ENCODE peak calls at places on chromosomes 7 and 10, in six cellular contexts. U is hepatocyte, J is cardiac muscle cell, E is lower lobe of right lung, O is transverse colon, N is upper lobe of right lung. G is an unnamed sample.

GRCh38 chr10:1548596-1548995 is 188.7 kb downstream of the ADARB2 start:
- DNase-seq in U (no peak), J (no peak), E (no peak), O (no peak), N (no peak), G (no peak)

GRCh38 chr7:71473366-71473967 is 341.5 kb downstream of the GALNT17 start:
- DNase-seq in U (no peak), J (no peak), E (no peak), O (no peak), N (no peak), G (no peak)

GRCh38 chr10:602391-603005 is 87.0 kb downstream of the DIP2C start:
- DNase-seq in U (no peak), J (no peak), E (no peak), O (no peak), N (peak), G (peak)

GRCh38 chr10:97849491-97850402 is at the start of gene GOLGA7B:
- DNase-seq in U (peak), J (peak), E (peak), O (peak), N (peak), G (peak)

GRCh38 chr7:135774284-135774683 is 25.7 kb upstream of the FAM180A start:
- DNase-seq in U (peak), J (peak), E (no peak), O (peak), N (no peak), G (no peak)

GRCh38 chr7:36153571-36154097 is 580 bp downstream of the EEPD1 start:
- DNase-seq in U (no peak), J (peak), E (peak), O (no peak), N (peak), G (peak)

GRCh38 chr7:25215694-25216335 is 12.5 kb downstream of the NPVF start:
- DNase-seq in U (no peak), J (no peak), E (no peak), O (no peak), N (no peak), G (no peak)

GRCh38 chr10:69123306-69123746 is 652 bp upstream of the VPS26A start:
- DNase-seq in U (peak), J (peak), E (no peak), O (peak), N (no peak), G (peak)

GRCh38 chr7:134548877-134549276 is at the start of gene AKR1B15:
- DNase-seq in U (no peak), J (peak), E (no peak), O (no peak), N (no peak), G (no peak)

GRCh38 chr10:101289541-101289940 is 60.3 kb upstream of the LBX1 start:
- DNase-seq in U (no peak), J (no peak), E (peak), O (no peak), N (no peak), G (peak)

GRCh38 chr10:21534611-21535493 is 820 bp downstream of the MLLT10 start:
- DNase-seq in U (peak), J (peak), E (peak), O (peak), N (peak), G (peak)

GRCh38 chr7:124072603-124073324 is 39.9 kb upstream of the TMEM229A start:
- DNase-seq in U (peak), J (peak), E (no peak), O (no peak), N (no peak), G (no peak)

GRCh38 chr7:148153611-148154010 is 437.0 kb upstream of the C7orf33 start:
- DNase-seq in U (no peak), J (peak), E (peak), O (peak), N (peak), G (peak)

GRCh38 chr7:103929808-103930415 is 59.5 kb downstream of the RELN start:
- DNase-seq in U (no peak), J (no peak), E (no peak), O (no peak), N (no peak), G (no peak)

GRCh38 chr7:137970263-137970975 is 31.5 kb downstream of the CREB3L2 start:
- DNase-seq in U (peak), J (peak), E (no peak), O (peak), N (no peak), G (peak)

GRCh38 chr7:23462846-23463245 is 7.4 kb downstream of the IGF2BP3 start:
- DNase-seq in U (peak), J (peak), E (no peak), O (no peak), N (no peak), G (no peak)

GRCh38 chr10:127990846-127991542 is 84.1 kb downstream of the PTPRE start:
- DNase-seq in U (peak), J (peak), E (no peak), O (no peak), N (peak), G (peak)

GRCh38 chr7:103928581-103928980 is 60.9 kb downstream of the RELN start:
- DNase-seq in U (no peak), J (no peak), E (no peak), O (no peak), N (no peak), G (no peak)

GRCh38 chr7:104981671-104982036 is 32.4 kb upstream of the KMT2E start:
- DNase-seq in U (no peak), J (no peak), E (no peak), O (no peak), N (no peak), G (no peak)

GRCh38 chr7:27377988-27378387 is 135.4 kb downstream of the EVX1 start:
- DNase-seq in U (no peak), J (no peak), E (no peak), O (no peak), N (no peak), G (no peak)

GRCh38 chr7:16660702-16661464 is 14.9 kb downstream of the BZW2 start:
- DNase-seq in U (peak), J (peak), E (no peak), O (no peak), N (no peak), G (no peak)

GRCh38 chr7:46139079-46139478 is 218.0 kb upstream of the IGFBP3 start:
- DNase-seq in U (peak), J (peak), E (no peak), O (no peak), N (no peak), G (no peak)

GRCh38 chr10:110425684-110426293 is 71.9 kb upstream of the DUSP5 start:
- DNase-seq in U (no peak), J (peak), E (no peak), O (no peak), N (no peak), G (no peak)

GRCh38 chr10:110566472-110567200 is 859 bp upstream of the SMC3 start:
- DNase-seq in U (no peak), J (no peak), E (no peak), O (no peak), N (no peak), G (no peak)

GRCh38 chr10:91745086-91745831 is 53.0 kb upstream of the TNKS2 start:
- DNase-seq in U (peak), J (peak), E (no peak), O (no peak), N (no peak), G (no peak)

GRCh38 chr10:9634466-9634865 is 1383.2 kb upstream of the CELF2 start:
- DNase-seq in U (no peak), J (peak), E (no peak), O (no peak), N (no peak), G (no peak)

GRCh38 chr7:116258734-116259133 is 48.4 kb downstream of the TES start:
- DNase-seq in U (peak), J (peak), E (no peak), O (no peak), N (no peak), G (no peak)

GRCh38 chr7:1742555-1743303 is 72.7 kb downstream of the ELFN1 start:
- DNase-seq in U (peak), J (peak), E (no peak), O (peak), N (no peak), G (no peak)

DNA sequence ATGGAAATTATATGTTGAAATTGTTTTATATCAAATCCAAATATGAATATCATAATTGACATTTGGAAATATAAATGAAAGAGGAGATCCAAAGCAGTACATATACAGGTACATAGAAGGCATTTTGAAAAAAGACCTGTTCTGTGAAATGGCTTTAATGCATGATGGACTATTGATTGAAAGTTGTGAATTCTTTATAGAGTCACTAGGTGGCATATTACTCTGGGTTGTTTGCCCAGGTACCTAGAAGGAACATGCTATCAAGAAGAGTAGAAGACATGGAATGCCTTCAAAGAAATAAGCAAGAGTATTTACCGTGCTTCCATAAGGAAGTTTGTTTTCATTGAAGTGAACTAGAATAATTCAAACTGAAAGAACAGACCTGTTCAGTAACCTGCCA is 160.0 kb upstream of the ANK3 start:
- DNase-seq in U (peak), J (peak), E (no peak), O (no peak), N (no peak), G (no peak)
- TF ChIP-seq CTCF in U (peak), J (peak), E (peak), O (peak), N (peak), G (no peak)

GRCh38 chr10:49107111-49107889 is 8.0 kb downstream of the VSTM4 start:
- DNase-seq in U (no peak), J (no peak), E (no peak), O (no peak), N (no peak), G (no peak)

GRCh38 chr10:49106451-49106850 is 8.9 kb downstream of the VSTM4 start:
- DNase-seq in U (no peak), J (peak), E (no peak), O (no peak), N (no peak), G (no peak)

GRCh38 chr10:49104323-49104722 is 11.0 kb downstream of the VSTM4 start:
- DNase-seq in U (no peak), J (no peak), E (no peak), O (no peak), N (peak), G (no peak)

GRCh38 chr10:49103761-49104160 is 11.6 kb downstream of the VSTM4 start:
- DNase-seq in U (no peak), J (no peak), E (no peak), O (no peak), N (peak), G (no peak)

GRCh38 chr10:49105076-49105475 is 10.2 kb downstream of the VSTM4 start:
- DNase-seq in U (no peak), J (no peak), E (no peak), O (no peak), N (no peak), G (no peak)
- H3K27ac ChIP-seq in U (no peak), J (no peak), E (no peak), O (no peak), N (no peak), G (no peak)

DNA sequence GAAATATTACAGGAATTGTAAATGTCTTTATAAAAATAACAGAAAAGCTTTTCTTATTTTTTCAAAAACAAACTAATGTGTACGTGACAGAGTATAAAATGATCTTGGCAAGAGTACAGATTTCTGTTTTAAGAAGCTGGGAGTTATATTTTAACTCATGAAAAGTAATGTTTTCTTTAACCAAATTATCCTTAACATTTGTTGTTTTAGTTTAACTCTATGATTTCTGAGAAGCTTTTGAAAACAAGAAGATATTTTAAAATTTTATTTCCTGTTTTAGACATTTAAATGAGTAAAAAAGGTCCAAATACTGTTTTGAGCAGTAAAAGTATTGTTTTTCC is 144.6 kb downstream of the HGF start:
- DNase-seq in U (no peak), J (no peak), E (no peak), O (no peak), N (no peak), G (no peak)
- H3K4me3 ChIP-seq in U (no peak), J (no peak), E (no peak), O (no peak), N (no peak), G (no peak)

GRCh38 chr10:129274928-129275474 is 192.0 kb upstream of the MGMT start:
- DNase-seq in U (no peak), J (no peak), E (no peak), O (no peak), N (no peak), G (no peak)
- TF ChIP-seq CTCF in U (no peak), J (no peak), E (no peak), O (no peak), N (no peak), G (no peak)

DNA sequence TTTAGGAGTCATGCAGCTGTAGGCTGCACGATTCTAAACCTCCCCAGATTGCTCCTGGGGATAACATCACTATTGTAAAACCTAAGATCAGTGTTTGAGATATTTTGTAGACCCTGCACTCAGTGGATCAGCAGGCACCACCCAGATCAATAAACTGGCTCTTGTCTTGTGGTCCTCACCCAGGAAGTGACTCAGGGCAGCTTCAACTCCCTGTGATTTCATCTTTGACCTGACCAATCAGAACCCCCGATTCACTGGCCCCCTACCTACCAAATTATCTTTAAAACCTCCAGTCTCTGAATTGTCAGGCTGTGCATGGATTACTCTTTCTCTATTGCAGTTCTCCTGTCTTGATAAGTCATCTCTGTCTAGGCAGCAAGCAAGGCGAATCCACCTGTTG is 25.7 kb downstream of the ARL5B start:
- DNase-seq in U (no peak), J (no peak), E (no peak), O (no peak), N (no peak), G (no peak)
- H3K27ac ChIP-seq in U (no peak), J (no peak), E (no peak), O (no peak), N (no peak), G (no peak)

GRCh38 chr7:13986208-13986607 is 3.3 kb downstream of the ETV1 start:
- DNase-seq in U (no peak), J (no peak), E (no peak), O (no peak), N (no peak), G (no peak)

GRCh38 chr7:13989138-13989943 is at the start of gene ETV1:
- DNase-seq in U (peak), J (peak), E (peak), O (peak), N (peak), G (peak)

GRCh38 chr7:13988765-13989137 is 715 bp downstream of the ETV1 start:
- DNase-seq in U (peak), J (no peak), E (no peak), O (no peak), N (no peak), G (peak)

GRCh38 chr7:13987395-13987794 is 2.1 kb downstream of the ETV1 start:
- DNase-seq in U (no peak), J (no peak), E (no peak), O (no peak), N (no peak), G (no peak)

DNA sequence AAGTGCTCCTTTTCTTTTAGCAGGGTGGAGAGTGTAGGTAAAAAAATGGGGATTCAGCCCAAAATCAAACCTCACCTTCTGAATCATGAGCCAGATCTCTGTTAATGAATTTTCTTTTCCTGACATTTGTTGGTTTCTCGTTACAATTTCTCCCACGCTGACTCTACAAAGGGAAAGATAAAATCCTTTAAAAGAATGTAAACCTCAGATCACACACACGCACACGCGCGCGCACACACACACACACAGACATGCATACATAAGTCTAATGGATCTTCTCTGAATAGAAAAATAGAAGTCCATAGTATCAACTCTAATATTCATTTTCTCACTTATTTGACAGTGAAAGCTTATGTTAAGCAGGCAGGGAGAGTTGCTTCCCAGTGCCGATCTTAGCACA is 1.5 kb downstream of the ETV1 start:
- DNase-seq in U (peak), J (peak), E (no peak), O (no peak), N (no peak), G (no peak)
- H3K4me3 ChIP-seq in U (peak), J (peak), E (peak), O (no peak), N (peak), G (peak)

GRCh38 chr10:15739437-15739970 is 19.8 kb upstream of the ITGA8 start:
- DNase-seq in U (no peak), J (no peak), E (no peak), O (no peak), N (no peak), G (no peak)
- TF ChIP-seq CTCF in U (no peak), J (no peak), E (no peak), O (no peak), N (no peak), G (no peak)

GRCh38 chr7:129037585-129037984 is 17.3 kb downstream of the TNPO3 start:
- DNase-seq in U (no peak), J (no peak), E (no peak), O (no peak), N (no peak), G (no peak)
- H3K27ac ChIP-seq in U (no peak), J (peak), E (no peak), O (no peak), N (no peak), G (no peak)

DNA sequence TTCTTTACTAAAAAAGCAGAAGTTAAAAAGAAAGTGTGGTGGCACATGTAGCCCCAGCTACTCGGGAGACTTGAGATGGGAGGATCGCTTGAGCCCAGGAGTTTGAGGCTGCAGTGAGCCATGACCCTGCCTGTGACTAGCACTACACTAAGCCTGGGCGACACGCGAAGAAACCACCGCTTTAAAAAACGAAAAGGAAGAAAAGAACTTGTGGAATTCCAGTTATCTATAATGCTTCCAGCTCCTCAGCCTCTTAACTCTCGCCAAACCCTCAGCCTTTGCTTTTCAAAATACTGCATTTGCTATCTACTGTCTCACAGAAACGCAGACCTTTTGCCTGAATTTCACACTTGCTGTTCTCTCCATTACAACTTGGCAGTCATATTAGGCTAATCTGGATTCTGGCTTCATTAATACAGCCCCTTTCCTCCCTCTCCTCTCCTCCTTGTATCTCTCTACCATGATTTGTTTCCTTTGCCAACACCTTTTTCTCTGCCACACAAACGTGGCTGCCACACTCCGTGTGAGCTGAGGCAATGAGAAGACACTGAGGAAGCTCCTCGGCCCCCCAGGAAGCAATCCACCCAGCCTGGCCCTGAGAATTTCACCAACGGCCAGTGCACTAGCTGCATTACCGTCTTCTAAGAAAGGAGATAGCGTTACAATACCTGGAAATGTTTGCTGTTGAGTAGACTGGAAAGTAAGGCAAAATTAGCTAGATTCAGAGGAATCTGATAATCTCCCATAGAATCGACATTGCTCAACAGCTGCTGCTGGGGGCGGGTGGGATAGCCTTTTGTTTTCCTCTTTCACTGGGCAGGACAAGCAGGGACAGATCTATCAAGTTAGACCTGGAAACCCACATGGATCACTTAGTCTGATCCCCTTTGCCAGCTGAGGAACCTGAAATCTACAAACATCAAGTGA is 37.2 kb downstream of the CALML5 start:
- DNase-seq in U (no peak), J (peak), E (no peak), O (no peak), N (no peak), G (no peak)
- H3K4me3 ChIP-seq in U (no peak), J (no peak), E (no peak), O (no peak), N (no peak), G (no peak)

GRCh38 chr10:11533328-11533781 is 78.1 kb downstream of the USP6NL start:
- DNase-seq in U (peak), J (peak), E (no peak), O (no peak), N (no peak), G (no peak)
- TF ChIP-seq CTCF in U (peak), J (peak), E (peak), O (peak), N (peak), G (no peak)

G was measured in left lung.